ENCODE peak calls at places on chromosomes 16 and 17, in six cellular contexts. I, N, E, D, Q and W are unnamed samples.

GRCh38 chr17:4566785-4567184 is 6.4 kb upstream of the GGT6 start:
- DNase-seq in D (peak), Q (peak), I (peak), N (no peak), E (no peak), W (no peak)

GRCh38 chr16:68272501-68273209 is 8.3 kb downstream of the SLC7A6 start:
- DNase-seq in E (no peak), N (no peak), I (no peak), D (no peak), Q (no peak), W (no peak)

GRCh38 chr17:16352838-16353701 is at the start of gene CENPV:
- DNase-seq in D (peak), I (peak), N (peak), E (no peak), Q (peak), W (peak)

GRCh38 chr17:35537569-35538209 is at the start of gene SLFN12L:
- DNase-seq in D (no peak), Q (no peak), I (peak), E (no peak), N (no peak), W (peak)

GRCh38 chr17:42097691-42098661 is at the start of gene ZNF385C:
- DNase-seq in D (peak), I (peak), Q (no peak), E (no peak), N (no peak), W (no peak)

GRCh38 chr16:53530741-53531140 is 27.7 kb upstream of the AKTIP start:
- DNase-seq in E (no peak), Q (no peak), N (no peak), I (no peak), D (no peak), W (no peak)

GRCh38 chr17:29369831-29370735 is 20.1 kb upstream of the TAOK1 start:
- DNase-seq in I (peak), N (peak), E (no peak), D (peak), Q (peak), W (peak)

GRCh38 chr16:85029413-85029794 is 1.8 kb downstream of the KIAA0513 start:
- DNase-seq in N (peak), Q (no peak), E (no peak), D (no peak), I (peak), W (no peak)

GRCh38 chr16:84633622-84634021 is 14.7 kb upstream of the KLHL36 start:
- DNase-seq in E (no peak), I (no peak), D (no peak), Q (no peak), N (peak), W (no peak)

GRCh38 chr16:88556294-88556988 is 13.8 kb upstream of the ZC3H18 start:
- DNase-seq in D (no peak), N (no peak), E (no peak), I (no peak), Q (no peak), W (no peak)

GRCh38 chr17:80861892-80862291 is 129.7 kb upstream of the CHMP6 start:
- DNase-seq in I (no peak), E (no peak), D (peak), Q (peak), N (peak), W (no peak)
- TF ChIP-seq CTCF in I (no peak), E (peak), D (peak), Q (peak), N (peak), W (no peak)

GRCh38 chr17:51640108-51640622 is 379.8 kb downstream of the UTP18 start:
- DNase-seq in E (no peak), Q (no peak), D (peak), N (no peak), I (peak), W (no peak)
- TF ChIP-seq CTCF in E (no peak), Q (peak), D (peak), N (no peak), I (peak), W (peak)

GRCh38 chr17:1997587-1998425 is 27.3 kb downstream of the RTN4RL1 start:
- DNase-seq in D (peak), E (no peak), N (no peak), Q (peak), I (no peak), W (no peak)
- TF ChIP-seq CTCF in D (no peak), E (no peak), N (no peak), Q (no peak), I (no peak), W (no peak)

GRCh38 chr17:38906429-38907172 is 18.8 kb upstream of the LASP1NB start:
- DNase-seq in E (no peak), I (no peak), N (no peak), D (no peak), Q (no peak), W (no peak)

GRCh38 chr17:38910325-38910724 is 15.1 kb upstream of the LASP1NB start:
- DNase-seq in E (no peak), I (no peak), N (peak), Q (no peak), D (no peak), W (no peak)

GRCh38 chr17:38908676-38909181 is 16.7 kb upstream of the LASP1NB start:
- DNase-seq in I (no peak), D (no peak), N (peak), E (no peak), Q (no peak), W (peak)

GRCh38 chr17:38905375-38905774 is 20.0 kb upstream of the LASP1NB start:
- DNase-seq in D (no peak), N (no peak), Q (no peak), I (no peak), E (no peak), W (no peak)

GRCh38 chr17:38907930-38908675 is 17.3 kb upstream of the LASP1NB start:
- DNase-seq in Q (no peak), N (no peak), D (no peak), E (no peak), I (no peak), W (no peak)
- TF ChIP-seq CTCF in Q (no peak), N (no peak), D (no peak), E (no peak), I (no peak), W (peak)